ENCODE peak calls at places on chromosomes 4 and X, in nine cellular contexts. L, E, H, R, P, B, W, F and C are unnamed samples.

GRCh38 chrX:104913348-104913747 is 307.1 kb downstream of the TEX13A start:
- DNase-seq in L (no peak), E (no peak), H (peak), R (peak), P (no peak), B (no peak), W (no peak), F (no peak), C (no peak)

GRCh38 chr4:44415251-44415650 is 33.4 kb downstream of the KCTD8 start:
- DNase-seq in L (no peak), E (no peak), H (no peak), R (no peak), P (no peak), B (no peak), W (no peak), F (no peak), C (no peak)

GRCh38 chrX:135087867-135088266 is 32.5 kb downstream of the ETDB start:
- DNase-seq in L (no peak), E (no peak), H (no peak), R (no peak), P (no peak), B (no peak), W (no peak), F (no peak), C (no peak)

GRCh38 chr4:1714303-1715001 is 2.3 kb upstream of the SLBP start:
- DNase-seq in L (no peak), E (no peak), H (no peak), R (no peak), P (peak), B (no peak), W (no peak), F (no peak), C (no peak)

GRCh38 chrX:100194073-100194775 is 215.8 kb downstream of the PCDH19 start:
- DNase-seq in L (no peak), E (no peak), H (no peak), R (no peak), P (no peak), B (no peak), W (no peak), F (no peak), C (no peak)

GRCh38 chr4:155828628-155829027 is 37.4 kb downstream of the ASIC5 start:
- DNase-seq in L (no peak), E (no peak), H (no peak), R (no peak), P (no peak), B (no peak), W (peak), F (no peak), C (no peak)

GRCh38 chrX:39152106-39152649 is 350.9 kb downstream of the MID1IP1 start:
- DNase-seq in L (peak), E (no peak), H (peak), R (peak), P (peak), B (peak), W (no peak), F (no peak), C (no peak)

GRCh38 chr4:180372671-180373070 is 1870.5 kb upstream of the TENM3 start:
- DNase-seq in L (no peak), E (no peak), H (no peak), R (no peak), P (no peak), B (no peak), W (peak), F (no peak), C (no peak)

GRCh38 chrX:130079824-130080406 is 30.4 kb downstream of the ELF4 start:
- DNase-seq in L (no peak), E (no peak), H (peak), R (peak), P (peak), B (peak), W (peak), F (no peak), C (peak)

GRCh38 chr4:81905966-81906365 is 434.3 kb upstream of the RASGEF1B start:
- DNase-seq in L (no peak), E (no peak), H (no peak), R (no peak), P (no peak), B (no peak), W (no peak), F (no peak), C (no peak)

GRCh38 chrX:151754641-151755215 is 20.2 kb downstream of the CNGA2 start:
- DNase-seq in L (no peak), E (no peak), H (no peak), R (no peak), P (no peak), B (no peak), W (no peak), F (no peak), C (no peak)

GRCh38 chrX:20382082-20382481 is 115.4 kb upstream of the RPS6KA3 start:
- DNase-seq in L (no peak), E (no peak), H (no peak), R (no peak), P (no peak), B (no peak), W (no peak), F (no peak), C (no peak)

GRCh38 chrX:22093550-22093949 is 61.4 kb downstream of the PHEX start:
- DNase-seq in L (no peak), E (no peak), H (no peak), R (no peak), P (no peak), B (no peak), W (no peak), F (no peak), C (no peak)

GRCh38 chrX:151896734-151897474 is 15.8 kb upstream of the MAGEA4 start:
- DNase-seq in L (no peak), E (no peak), H (no peak), R (no peak), P (no peak), B (no peak), W (peak), F (no peak), C (no peak)

GRCh38 chrX:153446636-153446936 is 730 bp upstream of the TREX2 start:
- DNase-seq in L (no peak), E (no peak), H (no peak), R (no peak), P (no peak), B (no peak), W (no peak), F (no peak), C (no peak)

GRCh38 chrX:134625315-134625718 is 33.0 kb downstream of the PLAC1 start:
- DNase-seq in L (no peak), E (no peak), H (no peak), R (no peak), P (no peak), B (no peak), W (no peak), F (no peak), C (no peak)

GRCh38 chr4:26226978-26227377 is 93.8 kb upstream of the RBPJ start:
- DNase-seq in L (no peak), E (no peak), H (no peak), R (no peak), P (no peak), B (no peak), W (no peak), F (no peak), C (no peak)

GRCh38 chr4:139530833-139531427 is 25.1 kb downstream of the SETD7 start:
- DNase-seq in L (peak), E (no peak), H (peak), R (peak), P (no peak), B (peak), W (no peak), F (no peak), C (peak)

GRCh38 chrX:15564981-15565579 is 35.7 kb downstream of the ACE2 start:
- DNase-seq in L (peak), E (peak), H (peak), R (peak), P (peak), B (peak), W (peak), F (peak), C (peak)

GRCh38 chr4:1305781-1306455 is 16.2 kb downstream of the MAEA start:
- DNase-seq in L (no peak), E (no peak), H (no peak), R (no peak), P (no peak), B (no peak), W (no peak), F (no peak), C (no peak)

GRCh38 chr4:3810111-3810680 is 44.0 kb downstream of the ADRA2C start:
- DNase-seq in L (no peak), E (no peak), H (no peak), R (no peak), P (no peak), B (no peak), W (no peak), F (no peak), C (no peak)

GRCh38 chr4:114597410-114598115 is 1.0 kb upstream of the UGT8 start:
- DNase-seq in L (no peak), E (no peak), H (no peak), R (no peak), P (no peak), B (no peak), W (no peak), F (no peak), C (no peak)

GRCh38 chrX:102129473-102129872 is 4.0 kb downstream of the TCEAL2 start:
- DNase-seq in L (no peak), E (no peak), H (no peak), R (no peak), P (no peak), B (no peak), W (peak), F (no peak), C (no peak)

GRCh38 chr4:53916431-53916889 is 147.9 kb downstream of the CHIC2 start:
- DNase-seq in L (no peak), E (no peak), H (no peak), R (no peak), P (no peak), B (no peak), W (peak), F (no peak), C (no peak)

GRCh38 chr4:69999420-69999819 is 3.7 kb downstream of the STATH start:
- DNase-seq in L (no peak), E (no peak), H (no peak), R (no peak), P (no peak), B (no peak), W (no peak), F (no peak), C (no peak)

GRCh38 chrX:567891-568290 is 62.7 kb upstream of the SHOX start:
- DNase-seq in L (no peak), E (no peak), H (no peak), R (no peak), P (no peak), B (no peak), W (no peak), F (no peak), C (no peak)

GRCh38 chr4:7607156-7607910 is 172.6 kb upstream of the PSAPL1 start:
- DNase-seq in L (no peak), E (no peak), H (peak), R (no peak), P (no peak), B (no peak), W (peak), F (peak), C (no peak)

GRCh38 chrX:17374619-17375360 is at the start of gene NHS:
- DNase-seq in L (peak), E (peak), H (peak), R (peak), P (peak), B (peak), W (peak), F (peak), C (peak)

GRCh38 chrX:20265726-20266681 is 705 bp downstream of the RPS6KA3 start:
- DNase-seq in L (peak), E (peak), H (peak), R (peak), P (peak), B (peak), W (peak), F (no peak), C (peak)

GRCh38 chrX:13283968-13284914 is 35.6 kb downstream of the ATXN3L start:
- DNase-seq in L (no peak), E (no peak), H (no peak), R (no peak), P (no peak), B (no peak), W (peak), F (no peak), C (peak)

DNA sequence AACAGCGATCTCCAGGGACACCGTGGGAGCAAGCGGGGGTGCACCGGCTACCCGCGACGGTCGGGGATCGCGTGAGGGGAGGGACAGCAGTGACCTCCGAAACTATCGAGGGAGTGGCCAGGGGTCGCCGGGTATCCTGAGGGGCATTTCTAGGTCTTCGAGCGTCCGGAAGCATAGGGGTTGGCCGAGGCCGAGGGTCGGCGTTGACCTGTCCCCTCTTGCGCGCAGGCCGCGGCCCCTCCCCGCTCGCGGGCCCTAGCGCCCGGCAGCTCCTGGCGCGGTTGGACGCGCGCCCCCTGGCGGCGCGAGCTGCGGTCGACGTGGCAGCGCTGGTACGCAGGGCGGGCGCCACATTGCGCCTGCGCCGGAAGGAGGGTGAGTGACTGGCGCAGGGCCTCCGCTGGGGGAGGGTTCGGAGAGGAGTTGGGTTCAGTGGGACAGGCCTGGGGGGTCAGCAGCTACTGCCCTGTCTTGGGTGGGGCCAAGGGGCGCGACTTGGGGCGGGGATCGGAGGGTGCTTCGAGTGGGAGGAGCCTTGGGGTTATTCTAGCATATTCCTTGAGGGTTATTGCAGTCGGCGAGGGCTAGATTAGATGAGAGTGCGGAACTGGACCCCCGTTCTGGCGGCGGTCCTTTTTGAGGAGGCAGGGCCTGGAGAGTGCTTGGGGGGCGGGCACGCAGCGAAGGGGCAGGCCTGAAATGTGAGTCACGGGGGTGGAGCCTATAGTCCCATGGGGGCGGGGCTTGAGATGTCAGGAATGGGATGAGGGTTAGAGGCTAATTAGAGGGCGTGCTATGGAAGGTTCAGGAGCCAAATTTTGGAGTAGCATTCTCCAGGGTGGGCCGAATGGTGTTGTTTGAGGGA is 1.2 kb downstream of the MAGIX start:
- DNase-seq in L (peak), E (peak), H (peak), R (peak), P (peak), B (peak), W (peak), F (peak), C (peak)
- TF ChIP-seq CTCF in L (peak), E (no peak), H (peak), R (peak), P (peak), B (peak), W (peak), F (peak), C (peak)

DNA sequence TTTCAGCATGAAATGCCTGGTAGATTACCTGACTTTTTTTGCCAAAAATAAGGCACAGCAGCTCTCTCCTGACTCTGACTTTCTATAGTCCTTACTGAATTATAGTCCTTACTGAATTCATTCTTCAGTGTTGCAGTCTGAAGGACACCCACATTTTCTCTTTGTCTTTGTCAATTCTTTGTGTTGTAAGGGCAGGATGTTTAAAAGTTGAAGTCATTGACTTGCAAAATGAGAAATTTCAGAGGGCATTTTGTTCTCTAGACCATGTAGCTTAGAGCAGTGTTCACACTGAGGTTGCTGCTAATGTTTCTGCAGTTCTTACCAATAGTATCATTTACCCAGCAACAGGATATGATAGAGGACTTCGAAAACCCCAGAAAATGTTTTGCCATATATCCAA is 168.0 kb downstream of the SOWAHB start:
- DNase-seq in L (no peak), E (no peak), H (no peak), R (no peak), P (no peak), B (no peak), W (peak), F (no peak), C (no peak)
- H3K27ac ChIP-seq in L (no peak), E (no peak), H (no peak), R (no peak), P (no peak), B (no peak), W (no peak), F (peak), C (peak)

DNA sequence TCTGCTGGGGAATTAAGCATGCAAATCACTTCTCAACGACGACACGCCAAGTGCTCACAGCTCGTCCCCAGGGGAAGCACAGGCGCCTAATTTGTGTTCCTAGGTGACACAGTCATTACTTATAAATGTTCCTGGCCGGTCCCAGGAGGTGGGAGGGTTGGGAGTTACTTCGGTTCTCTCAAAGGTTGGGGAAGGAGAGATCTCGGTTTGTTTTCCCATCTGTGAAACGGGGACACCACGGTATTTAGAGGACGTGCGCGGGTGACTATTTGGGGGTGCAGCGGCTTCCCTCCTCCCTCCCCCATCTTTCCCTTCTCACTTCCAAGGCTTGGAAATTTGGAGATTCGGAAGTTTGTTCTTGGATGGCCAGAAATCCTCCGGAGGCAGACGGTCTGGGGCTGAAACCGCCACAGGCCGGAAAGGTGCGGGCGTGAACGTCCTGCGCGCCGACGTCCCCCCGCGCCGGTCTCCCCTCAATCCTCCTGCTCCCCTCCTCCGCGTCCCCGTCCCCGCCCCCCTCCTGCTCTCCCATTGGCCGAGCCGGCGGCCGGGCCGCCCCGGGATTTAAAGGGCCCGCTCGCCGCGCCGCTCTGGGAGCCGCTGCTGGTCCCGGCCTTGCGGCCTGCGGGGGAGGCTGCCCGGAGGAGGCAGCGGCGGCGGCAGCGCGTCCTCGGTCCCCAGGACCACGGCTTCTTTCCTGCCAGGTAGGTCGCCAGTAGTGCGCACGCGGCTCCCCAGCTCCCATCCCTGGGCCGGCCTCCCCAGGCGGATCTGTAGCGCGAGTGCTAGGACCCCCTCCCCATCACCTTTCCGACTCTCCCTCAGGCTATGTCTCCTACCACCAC is at the start of gene PORCN:
- DNase-seq in L (peak), E (peak), H (peak), R (peak), P (peak), B (peak), W (peak), F (peak), C (peak)
- TF ChIP-seq POLR2A in L (peak), E (no peak), H (no peak), R (peak), P (peak), B (peak), W (no peak), F (peak), C (no peak)

DNA sequence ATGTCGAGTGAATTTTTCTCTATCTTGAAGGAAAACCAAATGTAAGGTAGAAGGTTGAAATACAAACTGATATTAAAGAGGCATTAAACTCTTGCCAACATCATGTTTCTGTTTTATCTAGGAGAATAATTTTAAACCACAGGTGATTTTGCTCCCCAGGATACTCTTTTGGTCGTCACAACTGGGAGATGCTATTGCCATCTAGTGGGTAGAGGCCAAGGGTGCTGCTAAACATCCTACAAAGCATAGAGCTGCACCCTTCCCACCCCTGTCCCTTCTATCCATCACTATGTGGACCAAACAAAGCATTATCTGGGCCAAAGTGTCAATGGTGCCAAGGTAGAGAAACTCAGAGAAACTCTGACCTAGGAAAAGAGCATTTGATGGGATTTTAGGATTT is 154.6 kb upstream of the MAGEB2 start:
- DNase-seq in L (no peak), E (no peak), H (peak), R (no peak), P (no peak), B (no peak), W (peak), F (no peak), C (no peak)
- TF ChIP-seq CTCF in L (no peak), E (no peak), H (no peak), R (no peak), P (no peak), B (no peak), W (peak), F (no peak), C (no peak)